ENCODE peak calls at places on chromosomes 2 and 18, in six cellular contexts. One of them, this sample, is unnamed.

GRCh38 chr2:134178109-134178877 is 75.6 kb upstream of the MGAT5 start:
- DNase-seq in K562: no peak
- DNase-seq in IMR-90: peak; percentile 11
- DNase-seq in H1: no peak
- DNase-seq in NB4: no peak
- DNase-seq in adrenal gland: no peak
- DNase-seq in this sample: no peak

GRCh38 chr18:2978626-2979025 is 34.3 kb downstream of the LPIN2 start:
- DNase-seq in K562: no peak
- DNase-seq in IMR-90: peak; percentile 91
- DNase-seq in H1: no peak
- DNase-seq in NB4: peak; percentile 26
- DNase-seq in adrenal gland: peak; percentile 90
- DNase-seq in this sample: peak; percentile 44

GRCh38 chr2:104755026-104755856 is 98.7 kb upstream of the POU3F3 start:
- DNase-seq in K562: no peak
- DNase-seq in IMR-90: no peak
- DNase-seq in H1: no peak
- DNase-seq in NB4: peak; percentile 29
- DNase-seq in adrenal gland: peak; percentile 24
- DNase-seq in this sample: no peak

GRCh38 chr2:96868555-96869280 is 1.2 kb downstream of the SEMA4C start:
- DNase-seq in K562: peak; percentile 92
- DNase-seq in IMR-90: peak; percentile 91
- DNase-seq in H1: peak; percentile 43
- DNase-seq in NB4: peak; percentile 96
- DNase-seq in adrenal gland: peak; percentile 90
- DNase-seq in this sample: peak; percentile 95

GRCh38 chr2:138787053-138787666 is 7.0 kb upstream of the NXPH2 start:
- DNase-seq in K562: no peak
- DNase-seq in IMR-90: peak; percentile 37
- DNase-seq in H1: no peak
- DNase-seq in NB4: peak; percentile 34
- DNase-seq in adrenal gland: no peak
- DNase-seq in this sample: no peak

GRCh38 chr18:70047931-70048603 is 100.4 kb upstream of the CD226 start:
- DNase-seq in K562: no peak
- DNase-seq in IMR-90: peak; percentile 36
- DNase-seq in H1: no peak
- DNase-seq in NB4: no peak
- DNase-seq in adrenal gland: no peak
- DNase-seq in this sample: peak; percentile 2

GRCh38 chr2:191078165-191078867 is 64.3 kb upstream of the STAT1 start:
- DNase-seq in K562: no peak
- DNase-seq in IMR-90: no peak
- DNase-seq in H1: no peak
- DNase-seq in NB4: no peak
- DNase-seq in adrenal gland: no peak
- DNase-seq in this sample: no peak

GRCh38 chr2:202061695-202062094 is 11.4 kb upstream of the KIAA2012 start:
- DNase-seq in K562: no peak
- DNase-seq in IMR-90: no peak
- DNase-seq in H1: no peak
- DNase-seq in NB4: no peak
- DNase-seq in adrenal gland: no peak
- DNase-seq in this sample: no peak

GRCh38 chr2:100518801-100519200 is 44.0 kb upstream of the PDCL3 start:
- DNase-seq in K562: no peak
- DNase-seq in IMR-90: no peak
- DNase-seq in H1: no peak
- DNase-seq in NB4: no peak
- DNase-seq in adrenal gland: no peak
- DNase-seq in this sample: peak; percentile 53

GRCh38 chr2:43143756-43144155 is 82.7 kb downstream of the ZFP36L2 start:
- DNase-seq in K562: no peak
- DNase-seq in IMR-90: no peak
- DNase-seq in H1: no peak
- DNase-seq in NB4: no peak
- DNase-seq in adrenal gland: no peak
- DNase-seq in this sample: no peak

GRCh38 chr18:48497863-48498262 is 41.0 kb upstream of the CTIF start:
- DNase-seq in K562: no peak
- DNase-seq in IMR-90: no peak
- DNase-seq in H1: no peak
- DNase-seq in NB4: no peak
- DNase-seq in adrenal gland: no peak
- DNase-seq in this sample: no peak

GRCh38 chr2:168087406-168087805 is 160.0 kb downstream of the STK39 start:
- DNase-seq in K562: no peak
- DNase-seq in IMR-90: no peak
- DNase-seq in H1: no peak
- DNase-seq in NB4: no peak
- DNase-seq in adrenal gland: no peak
- DNase-seq in this sample: no peak

GRCh38 chr2:177604291-177605065 is 211.9 kb downstream of the AGPS start:
- DNase-seq in K562: peak; percentile 51
- DNase-seq in IMR-90: peak; percentile 71
- DNase-seq in H1: no peak
- DNase-seq in NB4: peak; percentile 72
- DNase-seq in adrenal gland: no peak
- DNase-seq in this sample: peak; percentile 9

GRCh38 chr2:10220516-10221391 is 82.0 kb upstream of the HPCAL1 start:
- DNase-seq in K562: peak; percentile 38
- DNase-seq in IMR-90: peak; percentile 87
- DNase-seq in H1: no peak
- DNase-seq in NB4: peak; percentile 67
- DNase-seq in adrenal gland: no peak
- DNase-seq in this sample: peak; percentile 40

GRCh38 chr2:233801357-233802131 is 23.4 kb downstream of the MROH2A start:
- DNase-seq in K562: no peak
- DNase-seq in IMR-90: peak; percentile 55
- DNase-seq in H1: no peak
- DNase-seq in NB4: peak; percentile 24
- DNase-seq in adrenal gland: no peak
- DNase-seq in this sample: no peak

GRCh38 chr2:182870227-182870626 is 3.8 kb upstream of the FRZB start:
- DNase-seq in K562: peak; percentile 44
- DNase-seq in IMR-90: no peak
- DNase-seq in H1: peak; percentile 29
- DNase-seq in NB4: peak; percentile 35
- DNase-seq in adrenal gland: no peak
- DNase-seq in this sample: peak; percentile 26

GRCh38 chr2:144505245-144505801 is 14.6 kb downstream of the ZEB2 start:
- DNase-seq in K562: no peak
- DNase-seq in IMR-90: no peak
- DNase-seq in H1: no peak
- DNase-seq in NB4: peak; percentile 53
- DNase-seq in adrenal gland: no peak
- DNase-seq in this sample: no peak

GRCh38 chr2:162556996-162557395 is 213.1 kb downstream of the GCA start:
- DNase-seq in K562: no peak
- DNase-seq in IMR-90: no peak
- DNase-seq in H1: no peak
- DNase-seq in NB4: no peak
- DNase-seq in adrenal gland: no peak
- DNase-seq in this sample: no peak

GRCh38 chr2:12119841-12120240 is 373.4 kb downstream of the LPIN1 start:
- DNase-seq in K562: no peak
- DNase-seq in IMR-90: peak; percentile 60
- DNase-seq in H1: no peak
- DNase-seq in NB4: no peak
- DNase-seq in adrenal gland: no peak
- DNase-seq in this sample: no peak

GRCh38 chr2:48508461-48509124 is 21.4 kb upstream of the STON1 start:
- DNase-seq in K562: peak; percentile 37
- DNase-seq in IMR-90: peak; percentile 75
- DNase-seq in H1: peak; percentile 72
- DNase-seq in NB4: peak; percentile 82
- DNase-seq in adrenal gland: peak; percentile 43
- DNase-seq in this sample: no peak

GRCh38 chr2:29281585-29281984 is 166.4 kb downstream of the CLIP4 start:
- DNase-seq in K562: no peak
- DNase-seq in IMR-90: peak; percentile 1
- DNase-seq in H1: no peak
- DNase-seq in NB4: no peak
- DNase-seq in adrenal gland: peak; percentile 62
- DNase-seq in this sample: peak; percentile 68

GRCh38 chr2:236689981-236690380 is 120.4 kb downstream of the ACKR3 start:
- DNase-seq in K562: no peak
- DNase-seq in IMR-90: no peak
- DNase-seq in H1: no peak
- DNase-seq in NB4: no peak
- DNase-seq in adrenal gland: no peak
- DNase-seq in this sample: no peak

GRCh38 chr2:230347659-230348305 is 20.8 kb downstream of the SP140L start:
- DNase-seq in K562: no peak
- DNase-seq in IMR-90: peak; percentile 31
- DNase-seq in H1: no peak
- DNase-seq in NB4: no peak
- DNase-seq in adrenal gland: no peak
- DNase-seq in this sample: no peak

GRCh38 chr18:13558790-13559189 is 167.6 kb downstream of the FAM210A start:
- DNase-seq in K562: no peak
- DNase-seq in IMR-90: no peak
- DNase-seq in H1: no peak
- DNase-seq in NB4: no peak
- DNase-seq in adrenal gland: no peak
- DNase-seq in this sample: no peak

GRCh38 chr18:5298156-5298852 is 2.8 kb upstream of the ZBTB14 start:
- DNase-seq in K562: no peak
- DNase-seq in IMR-90: no peak
- DNase-seq in H1: no peak
- DNase-seq in NB4: peak; percentile 92
- DNase-seq in adrenal gland: no peak
- DNase-seq in this sample: no peak

GRCh38 chr18:58431215-58431614 is 197.7 kb downstream of the ALPK2 start:
- DNase-seq in K562: no peak
- DNase-seq in IMR-90: no peak
- DNase-seq in H1: no peak
- DNase-seq in NB4: no peak
- DNase-seq in adrenal gland: no peak
- DNase-seq in this sample: no peak

GRCh38 chr18:58429442-58429841 is 199.4 kb downstream of the ALPK2 start:
- DNase-seq in K562: no peak
- DNase-seq in IMR-90: no peak
- DNase-seq in H1: no peak
- DNase-seq in NB4: no peak
- DNase-seq in adrenal gland: no peak
- DNase-seq in this sample: no peak

GRCh38 chr18:58432050-58432727 is 196.7 kb downstream of the ALPK2 start:
- DNase-seq in K562: no peak
- DNase-seq in IMR-90: no peak
- DNase-seq in H1: no peak
- DNase-seq in NB4: no peak
- DNase-seq in adrenal gland: no peak
- DNase-seq in this sample: no peak

DNA sequence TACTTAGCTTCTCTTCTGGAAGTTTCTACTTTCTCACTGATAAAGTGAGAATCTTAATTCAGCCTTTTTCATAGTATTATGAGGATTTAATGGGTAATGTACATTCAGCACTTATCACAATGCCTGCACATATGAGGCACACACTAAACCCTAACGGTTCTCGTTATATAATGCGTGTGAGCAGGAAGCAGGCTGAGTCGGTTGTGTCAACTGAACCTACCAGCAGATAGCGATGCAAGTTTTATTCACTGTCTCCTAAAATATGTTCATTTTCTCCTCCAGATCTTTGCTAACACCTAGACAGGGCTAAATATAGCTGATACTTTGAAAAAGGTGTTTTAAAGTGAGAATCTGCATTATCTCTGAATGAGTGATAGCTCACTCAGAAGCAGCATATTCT is 201.6 kb downstream of the ALPK2 start:
- DNase-seq in K562: no peak
- DNase-seq in IMR-90: no peak
- DNase-seq in H1: no peak
- DNase-seq in NB4: no peak
- DNase-seq in adrenal gland: no peak
- DNase-seq in this sample: no peak
- TF ChIP-seq POLR2A in K562: no peak
- TF ChIP-seq POLR2A in IMR-90: no peak
- TF ChIP-seq POLR2A in H1: no peak
- TF ChIP-seq POLR2A in NB4: no peak
- TF ChIP-seq POLR2A in adrenal gland: no peak
- TF ChIP-seq POLR2A in this sample: no peak

GRCh38 chr2:214809751-214810564 is 475 bp upstream of the BARD1 start:
- DNase-seq in K562: peak; percentile 95
- DNase-seq in IMR-90: peak; percentile 97
- DNase-seq in H1: peak; percentile 95
- DNase-seq in NB4: peak; percentile 98
- DNase-seq in adrenal gland: peak; percentile 99
- DNase-seq in this sample: peak; percentile 87
- TF ChIP-seq POLR2A in K562: peak; percentile 58
- TF ChIP-seq POLR2A in IMR-90: no peak
- TF ChIP-seq POLR2A in H1: peak; percentile 53
- TF ChIP-seq POLR2A in NB4: peak; percentile 77
- TF ChIP-seq POLR2A in adrenal gland: peak; percentile 56
- TF ChIP-seq POLR2A in this sample: peak; percentile 58

GRCh38 chr2:205774028-205774427 is 91.7 kb downstream of the NRP2 start:
- DNase-seq in K562: no peak
- DNase-seq in IMR-90: no peak
- DNase-seq in H1: no peak
- DNase-seq in NB4: no peak
- DNase-seq in adrenal gland: no peak
- DNase-seq in this sample: no peak
- TF ChIP-seq POLR2A in K562: no peak
- TF ChIP-seq POLR2A in IMR-90: no peak
- TF ChIP-seq POLR2A in H1: no peak
- TF ChIP-seq POLR2A in NB4: no peak
- TF ChIP-seq POLR2A in adrenal gland: no peak
- TF ChIP-seq POLR2A in this sample: no peak

GRCh38 chr2:218216674-218217365 is at the start of gene ARPC2:
- DNase-seq in K562: peak; percentile 89
- DNase-seq in IMR-90: peak; percentile 97
- DNase-seq in H1: peak; percentile 68
- DNase-seq in NB4: peak; percentile 99
- DNase-seq in adrenal gland: peak; percentile 92
- DNase-seq in this sample: peak; percentile 81
- TF ChIP-seq POLR2A in K562: peak; percentile 82
- TF ChIP-seq POLR2A in IMR-90: peak; percentile 89
- TF ChIP-seq POLR2A in H1: peak; percentile 79
- TF ChIP-seq POLR2A in NB4: peak; percentile 70
- TF ChIP-seq POLR2A in adrenal gland: peak; percentile 86
- TF ChIP-seq POLR2A in this sample: peak; percentile 65

GRCh38 chr2:63841254-63842022 is at the start of gene UGP2:
- DNase-seq in K562: peak; percentile 82
- DNase-seq in IMR-90: peak; percentile 92
- DNase-seq in H1: peak; percentile 86
- DNase-seq in NB4: peak; percentile 98
- DNase-seq in adrenal gland: peak; percentile 89
- DNase-seq in this sample: peak; percentile 63
- TF ChIP-seq POLR2A in K562: peak; percentile 75
- TF ChIP-seq POLR2A in IMR-90: peak; percentile 93
- TF ChIP-seq POLR2A in H1: peak; percentile 96
- TF ChIP-seq POLR2A in NB4: peak; percentile 70
- TF ChIP-seq POLR2A in adrenal gland: peak; percentile 87
- TF ChIP-seq POLR2A in this sample: peak; percentile 55

GRCh38 chr2:126634273-126634861 is 21.6 kb upstream of the GYPC start:
- DNase-seq in K562: no peak
- DNase-seq in IMR-90: peak; percentile 17
- DNase-seq in H1: no peak
- DNase-seq in NB4: peak; percentile 21
- DNase-seq in adrenal gland: peak; percentile 36
- DNase-seq in this sample: no peak
- TF ChIP-seq POLR2A in K562: no peak
- TF ChIP-seq POLR2A in IMR-90: no peak
- TF ChIP-seq POLR2A in H1: no peak
- TF ChIP-seq POLR2A in NB4: no peak
- TF ChIP-seq POLR2A in adrenal gland: no peak
- TF ChIP-seq POLR2A in this sample: no peak